ENCODE peak calls at places on chromosomes 7 and 10, in six cellular contexts. One of them, this sample, is unnamed.

GRCh38 chr7:92723205-92723604 is 113.2 kb downstream of the CDK6 start:
- DNase-seq in M059J: peak
- DNase-seq in C1 segment of cervical spinal cord: no peak
- DNase-seq in EL: peak
- DNase-seq in AG09319: no peak
- DNase-seq in activated naive CD4-positive, alpha-beta T cell treated with anti-CD3 and anti-CD28 coated beads for 36 hours: no peak
- DNase-seq in this sample: peak

GRCh38 chr7:158966780-158967390 is 110.5 kb downstream of the DYNC2I1 start:
- DNase-seq in M059J: no peak
- DNase-seq in C1 segment of cervical spinal cord: no peak
- DNase-seq in EL: no peak
- DNase-seq in AG09319: no peak
- DNase-seq in activated naive CD4-positive, alpha-beta T cell treated with anti-CD3 and anti-CD28 coated beads for 36 hours: no peak
- DNase-seq in this sample: no peak

GRCh38 chr7:151851160-151851751 is 25.7 kb downstream of the PRKAG2 start:
- DNase-seq in M059J: peak
- DNase-seq in C1 segment of cervical spinal cord: peak
- DNase-seq in EL: no peak
- DNase-seq in AG09319: no peak
- DNase-seq in activated naive CD4-positive, alpha-beta T cell treated with anti-CD3 and anti-CD28 coated beads for 36 hours: peak
- DNase-seq in this sample: no peak

GRCh38 chr7:135509589-135509838 is 388 bp downstream of the CNOT4 start:
- DNase-seq in M059J: no peak
- DNase-seq in C1 segment of cervical spinal cord: no peak
- DNase-seq in EL: peak
- DNase-seq in AG09319: no peak
- DNase-seq in activated naive CD4-positive, alpha-beta T cell treated with anti-CD3 and anti-CD28 coated beads for 36 hours: no peak
- DNase-seq in this sample: no peak

GRCh38 chr10:46223064-46223480 is 63.7 kb upstream of the ANTXRL start:
- DNase-seq in M059J: no peak
- DNase-seq in C1 segment of cervical spinal cord: no peak
- DNase-seq in EL: no peak
- DNase-seq in AG09319: no peak
- DNase-seq in activated naive CD4-positive, alpha-beta T cell treated with anti-CD3 and anti-CD28 coated beads for 36 hours: peak
- DNase-seq in this sample: peak

GRCh38 chr7:94623820-94624219 is 32.1 kb downstream of the SGCE start:
- DNase-seq in M059J: no peak
- DNase-seq in C1 segment of cervical spinal cord: no peak
- DNase-seq in EL: no peak
- DNase-seq in AG09319: no peak
- DNase-seq in activated naive CD4-positive, alpha-beta T cell treated with anti-CD3 and anti-CD28 coated beads for 36 hours: no peak
- DNase-seq in this sample: no peak

GRCh38 chr7:6166443-6166871 is 106.0 kb downstream of the CYTH3 start:
- DNase-seq in M059J: no peak
- DNase-seq in C1 segment of cervical spinal cord: no peak
- DNase-seq in EL: no peak
- DNase-seq in AG09319: no peak
- DNase-seq in activated naive CD4-positive, alpha-beta T cell treated with anti-CD3 and anti-CD28 coated beads for 36 hours: no peak
- DNase-seq in this sample: no peak

GRCh38 chr7:5423844-5424688 is 432 bp upstream of the TNRC18 start:
- DNase-seq in M059J: peak
- DNase-seq in C1 segment of cervical spinal cord: peak
- DNase-seq in EL: peak
- DNase-seq in AG09319: peak
- DNase-seq in activated naive CD4-positive, alpha-beta T cell treated with anti-CD3 and anti-CD28 coated beads for 36 hours: peak
- DNase-seq in this sample: peak

GRCh38 chr10:119597405-119598186 is 832 bp upstream of the TIAL1 start:
- DNase-seq in M059J: no peak
- DNase-seq in C1 segment of cervical spinal cord: no peak
- DNase-seq in EL: no peak
- DNase-seq in AG09319: no peak
- DNase-seq in activated naive CD4-positive, alpha-beta T cell treated with anti-CD3 and anti-CD28 coated beads for 36 hours: no peak
- DNase-seq in this sample: no peak

GRCh38 chr10:129870926-129871660 is 93.0 kb downstream of the EBF3 start:
- DNase-seq in M059J: no peak
- DNase-seq in C1 segment of cervical spinal cord: peak
- DNase-seq in EL: peak
- DNase-seq in AG09319: no peak
- DNase-seq in activated naive CD4-positive, alpha-beta T cell treated with anti-CD3 and anti-CD28 coated beads for 36 hours: no peak
- DNase-seq in this sample: no peak

GRCh38 chr10:86613096-86613495 is 41.3 kb upstream of the OPN4 start:
- DNase-seq in M059J: no peak
- DNase-seq in C1 segment of cervical spinal cord: no peak
- DNase-seq in EL: no peak
- DNase-seq in AG09319: no peak
- DNase-seq in activated naive CD4-positive, alpha-beta T cell treated with anti-CD3 and anti-CD28 coated beads for 36 hours: no peak
- DNase-seq in this sample: no peak

GRCh38 chr7:22320416-22320815 is 36.5 kb downstream of the RAPGEF5 start:
- DNase-seq in M059J: no peak
- DNase-seq in C1 segment of cervical spinal cord: no peak
- DNase-seq in EL: peak
- DNase-seq in AG09319: no peak
- DNase-seq in activated naive CD4-positive, alpha-beta T cell treated with anti-CD3 and anti-CD28 coated beads for 36 hours: no peak
- DNase-seq in this sample: no peak

GRCh38 chr10:29669149-29669548 is 34.4 kb upstream of the SVIL start:
- DNase-seq in M059J: no peak
- DNase-seq in C1 segment of cervical spinal cord: no peak
- DNase-seq in EL: no peak
- DNase-seq in AG09319: no peak
- DNase-seq in activated naive CD4-positive, alpha-beta T cell treated with anti-CD3 and anti-CD28 coated beads for 36 hours: no peak
- DNase-seq in this sample: no peak

GRCh38 chr7:131726031-131726430 is 169.6 kb upstream of the PODXL start:
- DNase-seq in M059J: no peak
- DNase-seq in C1 segment of cervical spinal cord: no peak
- DNase-seq in EL: no peak
- DNase-seq in AG09319: no peak
- DNase-seq in activated naive CD4-positive, alpha-beta T cell treated with anti-CD3 and anti-CD28 coated beads for 36 hours: no peak
- DNase-seq in this sample: no peak

GRCh38 chr7:28768577-28769147 is 189.5 kb downstream of the TRIL start:
- DNase-seq in M059J: peak
- DNase-seq in C1 segment of cervical spinal cord: no peak
- DNase-seq in EL: peak
- DNase-seq in AG09319: peak
- DNase-seq in activated naive CD4-positive, alpha-beta T cell treated with anti-CD3 and anti-CD28 coated beads for 36 hours: no peak
- DNase-seq in this sample: no peak

GRCh38 chr10:33930079-33930478 is 595.6 kb upstream of the NRP1 start:
- DNase-seq in M059J: no peak
- DNase-seq in C1 segment of cervical spinal cord: no peak
- DNase-seq in EL: no peak
- DNase-seq in AG09319: no peak
- DNase-seq in activated naive CD4-positive, alpha-beta T cell treated with anti-CD3 and anti-CD28 coated beads for 36 hours: no peak
- DNase-seq in this sample: no peak

GRCh38 chr10:52740913-52741675 is 31.5 kb downstream of the MBL2 start:
- DNase-seq in M059J: peak
- DNase-seq in C1 segment of cervical spinal cord: no peak
- DNase-seq in EL: peak
- DNase-seq in AG09319: no peak
- DNase-seq in activated naive CD4-positive, alpha-beta T cell treated with anti-CD3 and anti-CD28 coated beads for 36 hours: peak
- DNase-seq in this sample: peak

GRCh38 chr10:48517911-48518321 is 87.0 kb downstream of the ARHGAP22 start:
- DNase-seq in M059J: no peak
- DNase-seq in C1 segment of cervical spinal cord: no peak
- DNase-seq in EL: no peak
- DNase-seq in AG09319: no peak
- DNase-seq in activated naive CD4-positive, alpha-beta T cell treated with anti-CD3 and anti-CD28 coated beads for 36 hours: no peak
- DNase-seq in this sample: no peak

GRCh38 chr10:17854044-17854652 is 45.0 kb downstream of the MRC1 start:
- DNase-seq in M059J: peak
- DNase-seq in C1 segment of cervical spinal cord: no peak
- DNase-seq in EL: no peak
- DNase-seq in AG09319: no peak
- DNase-seq in activated naive CD4-positive, alpha-beta T cell treated with anti-CD3 and anti-CD28 coated beads for 36 hours: no peak
- DNase-seq in this sample: no peak

GRCh38 chr10:120735773-120736371 is 115.3 kb upstream of the WDR11 start:
- DNase-seq in M059J: peak
- DNase-seq in C1 segment of cervical spinal cord: no peak
- DNase-seq in EL: peak
- DNase-seq in AG09319: no peak
- DNase-seq in activated naive CD4-positive, alpha-beta T cell treated with anti-CD3 and anti-CD28 coated beads for 36 hours: no peak
- DNase-seq in this sample: peak

GRCh38 chr10:126609566-126609965 is 60.9 kb downstream of the C10orf90 start:
- DNase-seq in M059J: no peak
- DNase-seq in C1 segment of cervical spinal cord: no peak
- DNase-seq in EL: no peak
- DNase-seq in AG09319: no peak
- DNase-seq in activated naive CD4-positive, alpha-beta T cell treated with anti-CD3 and anti-CD28 coated beads for 36 hours: no peak
- DNase-seq in this sample: no peak

GRCh38 chr10:10149899-10150298 is 867.8 kb upstream of the CELF2 start:
- DNase-seq in M059J: no peak
- DNase-seq in C1 segment of cervical spinal cord: no peak
- DNase-seq in EL: no peak
- DNase-seq in AG09319: no peak
- DNase-seq in activated naive CD4-positive, alpha-beta T cell treated with anti-CD3 and anti-CD28 coated beads for 36 hours: no peak
- DNase-seq in this sample: no peak

GRCh38 chr7:122380993-122381392 is 76.4 kb upstream of the FEZF1 start:
- DNase-seq in M059J: no peak
- DNase-seq in C1 segment of cervical spinal cord: no peak
- DNase-seq in EL: no peak
- DNase-seq in AG09319: no peak
- DNase-seq in activated naive CD4-positive, alpha-beta T cell treated with anti-CD3 and anti-CD28 coated beads for 36 hours: no peak
- DNase-seq in this sample: no peak

GRCh38 chr10:122551450-122551849 is 9.1 kb upstream of the DMBT1 start:
- DNase-seq in M059J: no peak
- DNase-seq in C1 segment of cervical spinal cord: no peak
- DNase-seq in EL: no peak
- DNase-seq in AG09319: no peak
- DNase-seq in activated naive CD4-positive, alpha-beta T cell treated with anti-CD3 and anti-CD28 coated beads for 36 hours: peak
- DNase-seq in this sample: no peak

GRCh38 chr7:132607656-132608055 is 31.4 kb upstream of the PLXNA4 start:
- DNase-seq in M059J: no peak
- DNase-seq in C1 segment of cervical spinal cord: no peak
- DNase-seq in EL: no peak
- DNase-seq in AG09319: no peak
- DNase-seq in activated naive CD4-positive, alpha-beta T cell treated with anti-CD3 and anti-CD28 coated beads for 36 hours: no peak
- DNase-seq in this sample: no peak

GRCh38 chr7:8035647-8036518 is 67.3 kb downstream of the GLCCI1 start:
- DNase-seq in M059J: peak
- DNase-seq in C1 segment of cervical spinal cord: no peak
- DNase-seq in EL: peak
- DNase-seq in AG09319: no peak
- DNase-seq in activated naive CD4-positive, alpha-beta T cell treated with anti-CD3 and anti-CD28 coated beads for 36 hours: no peak
- DNase-seq in this sample: peak

GRCh38 chr7:50610521-50611277 is 45.5 kb upstream of the DDC start:
- DNase-seq in M059J: peak
- DNase-seq in C1 segment of cervical spinal cord: no peak
- DNase-seq in EL: peak
- DNase-seq in AG09319: no peak
- DNase-seq in activated naive CD4-positive, alpha-beta T cell treated with anti-CD3 and anti-CD28 coated beads for 36 hours: peak
- DNase-seq in this sample: no peak

GRCh38 chr10:88995156-88995876 is 4.7 kb downstream of the FAS start:
- DNase-seq in M059J: no peak
- DNase-seq in C1 segment of cervical spinal cord: no peak
- DNase-seq in EL: no peak
- DNase-seq in AG09319: no peak
- DNase-seq in activated naive CD4-positive, alpha-beta T cell treated with anti-CD3 and anti-CD28 coated beads for 36 hours: no peak
- DNase-seq in this sample: no peak

GRCh38 chr7:15720849-15721471 is 34.5 kb upstream of the MEOX2 start:
- DNase-seq in M059J: peak
- DNase-seq in C1 segment of cervical spinal cord: no peak
- DNase-seq in EL: peak
- DNase-seq in AG09319: peak
- DNase-seq in activated naive CD4-positive, alpha-beta T cell treated with anti-CD3 and anti-CD28 coated beads for 36 hours: peak
- DNase-seq in this sample: peak

GRCh38 chr7:75994388-75995051 is at the start of gene TMEM120A:
- DNase-seq in M059J: peak
- DNase-seq in C1 segment of cervical spinal cord: peak
- DNase-seq in EL: peak
- DNase-seq in AG09319: peak
- DNase-seq in activated naive CD4-positive, alpha-beta T cell treated with anti-CD3 and anti-CD28 coated beads for 36 hours: peak
- DNase-seq in this sample: peak

GRCh38 chr7:75626954-75627353 is 111.8 kb downstream of the HIP1 start:
- DNase-seq in M059J: no peak
- DNase-seq in C1 segment of cervical spinal cord: no peak
- DNase-seq in EL: no peak
- DNase-seq in AG09319: no peak
- DNase-seq in activated naive CD4-positive, alpha-beta T cell treated with anti-CD3 and anti-CD28 coated beads for 36 hours: no peak
- DNase-seq in this sample: no peak

GRCh38 chr7:41508755-41509154 is 194.1 kb downstream of the INHBA start:
- DNase-seq in M059J: peak
- DNase-seq in C1 segment of cervical spinal cord: no peak
- DNase-seq in EL: peak
- DNase-seq in AG09319: no peak
- DNase-seq in activated naive CD4-positive, alpha-beta T cell treated with anti-CD3 and anti-CD28 coated beads for 36 hours: no peak
- DNase-seq in this sample: no peak

GRCh38 chr10:76456190-76456589 is 1024.8 kb downstream of the LRMDA start:
- DNase-seq in M059J: peak
- DNase-seq in C1 segment of cervical spinal cord: no peak
- DNase-seq in EL: no peak
- DNase-seq in AG09319: no peak
- DNase-seq in activated naive CD4-positive, alpha-beta T cell treated with anti-CD3 and anti-CD28 coated beads for 36 hours: no peak
- DNase-seq in this sample: no peak

GRCh38 chr10:114967071-114967470 is 29.1 kb downstream of the TRUB1 start:
- DNase-seq in M059J: peak
- DNase-seq in C1 segment of cervical spinal cord: no peak
- DNase-seq in EL: peak
- DNase-seq in AG09319: no peak
- DNase-seq in activated naive CD4-positive, alpha-beta T cell treated with anti-CD3 and anti-CD28 coated beads for 36 hours: no peak
- DNase-seq in this sample: no peak

GRCh38 chr10:33333260-33334169 is 952 bp downstream of the NRP1 start:
- DNase-seq in M059J: peak
- DNase-seq in C1 segment of cervical spinal cord: no peak
- DNase-seq in EL: peak
- DNase-seq in AG09319: no peak
- DNase-seq in activated naive CD4-positive, alpha-beta T cell treated with anti-CD3 and anti-CD28 coated beads for 36 hours: peak
- DNase-seq in this sample: peak

GRCh38 chr10:69801094-69801433 is 642 bp upstream of the COL13A1 start:
- DNase-seq in M059J: peak
- DNase-seq in C1 segment of cervical spinal cord: no peak
- DNase-seq in EL: peak
- DNase-seq in AG09319: no peak
- DNase-seq in activated naive CD4-positive, alpha-beta T cell treated with anti-CD3 and anti-CD28 coated beads for 36 hours: peak
- DNase-seq in this sample: peak

GRCh38 chr10:78184851-78185692 is 151.4 kb downstream of the RPS24 start:
- DNase-seq in M059J: no peak
- DNase-seq in C1 segment of cervical spinal cord: no peak
- DNase-seq in EL: no peak
- DNase-seq in AG09319: no peak
- DNase-seq in activated naive CD4-positive, alpha-beta T cell treated with anti-CD3 and anti-CD28 coated beads for 36 hours: no peak
- DNase-seq in this sample: no peak

GRCh38 chr10:98433881-98434732 is 12.6 kb downstream of the HPS1 start:
- DNase-seq in M059J: peak
- DNase-seq in C1 segment of cervical spinal cord: no peak
- DNase-seq in EL: peak
- DNase-seq in AG09319: no peak
- DNase-seq in activated naive CD4-positive, alpha-beta T cell treated with anti-CD3 and anti-CD28 coated beads for 36 hours: no peak
- DNase-seq in this sample: peak